ENCODE peak calls at places on chromosomes 2 and 18, in six cellular contexts. O, J, E, L, N and W are unnamed samples.

GRCh38 chr18:22452226-22452668 is 34.5 kb upstream of the CTAGE1 start:
- DNase-seq in O (no peak), J (no peak), E (no peak), L (no peak), N (no peak), W (no peak)

GRCh38 chr2:42761554-42761953 is 2.4 kb downstream of the OXER1 start:
- DNase-seq in O (no peak), J (no peak), E (no peak), L (no peak), N (no peak), W (no peak)

GRCh38 chr2:191677091-191677645 is 768 bp upstream of the NABP1 start:
- DNase-seq in O (no peak), J (no peak), E (peak), L (peak), N (peak), W (peak)

GRCh38 chr2:42929985-42930581 is 137.7 kb upstream of the HAAO start:
- DNase-seq in O (no peak), J (no peak), E (peak), L (peak), N (no peak), W (no peak)

GRCh38 chr2:204172074-204172600 is 235.6 kb downstream of the ICOS start:
- DNase-seq in O (no peak), J (no peak), E (no peak), L (no peak), N (no peak), W (no peak)

GRCh38 chr18:37465922-37466321 is 99.7 kb downstream of the CELF4 start:
- DNase-seq in O (no peak), J (no peak), E (peak), L (peak), N (no peak), W (no peak)

GRCh38 chr2:204691911-204692510 is 146.7 kb downstream of the PARD3B start:
- DNase-seq in O (peak), J (no peak), E (peak), L (peak), N (no peak), W (no peak)

GRCh38 chr18:7945882-7946281 is 378.8 kb downstream of the PTPRM start:
- DNase-seq in O (no peak), J (no peak), E (no peak), L (peak), N (no peak), W (no peak)

GRCh38 chr2:239042551-239043320 is 194.9 kb downstream of the TWIST2 start:
- DNase-seq in O (no peak), J (no peak), E (no peak), L (no peak), N (no peak), W (no peak)

GRCh38 chr2:45895477-45895876 is 244.0 kb downstream of the PRKCE start:
- DNase-seq in O (no peak), J (no peak), E (no peak), L (no peak), N (no peak), W (no peak)

GRCh38 chr2:20561703-20562454 is 89.0 kb downstream of the HS1BP3 start:
- DNase-seq in O (no peak), J (no peak), E (no peak), L (peak), N (no peak), W (no peak)

GRCh38 chr2:221969087-221969829 is 329.5 kb downstream of the PAX3 start:
- DNase-seq in O (peak), J (no peak), E (peak), L (peak), N (no peak), W (no peak)

GRCh38 chr2:170530284-170530745 is 184.8 kb upstream of the SP5 start:
- DNase-seq in O (peak), J (no peak), E (peak), L (peak), N (no peak), W (peak)